ENCODE peak calls at places on chromosomes 3 and 15, in four cellular contexts. One of them, this sample, is unnamed.
A peak's percentile ranks its signal among the peaks of the same experiment; 100 is the strongest.

GRCh38 chr15:51874751-51875644 is 45.5 kb downstream of the TMOD3 start:
- DNase-seq in naive thymus-derived CD4-positive, alpha-beta T cell: no peak
- DNase-seq in effector memory CD4-positive, alpha-beta T cell: no peak
- DNase-seq in fibroblast of lung: peak; percentile 96
- DNase-seq in this sample: no peak

GRCh38 chr3:130849111-130849552 is 44.8 kb upstream of the ATP2C1 start:
- DNase-seq in fibroblast of lung: no peak
- DNase-seq in effector memory CD4-positive, alpha-beta T cell: no peak
- DNase-seq in naive thymus-derived CD4-positive, alpha-beta T cell: no peak
- DNase-seq in this sample: no peak

GRCh38 chr3:62833538-62833937 is 41.7 kb downstream of the CADPS start:
- DNase-seq in fibroblast of lung: no peak
- DNase-seq in naive thymus-derived CD4-positive, alpha-beta T cell: no peak
- DNase-seq in effector memory CD4-positive, alpha-beta T cell: no peak
- DNase-seq in this sample: no peak

GRCh38 chr3:122977645-122978466 is 49.7 kb downstream of the SEMA5B start:
- DNase-seq in effector memory CD4-positive, alpha-beta T cell: no peak
- DNase-seq in fibroblast of lung: peak; percentile 66
- DNase-seq in naive thymus-derived CD4-positive, alpha-beta T cell: no peak
- DNase-seq in this sample: no peak

GRCh38 chr3:18988619-18989229 is 159.6 kb upstream of the KCNH8 start:
- DNase-seq in fibroblast of lung: no peak
- DNase-seq in naive thymus-derived CD4-positive, alpha-beta T cell: peak; percentile 33
- DNase-seq in effector memory CD4-positive, alpha-beta T cell: no peak
- DNase-seq in this sample: no peak

GRCh38 chr3:65006300-65006739 is 318.5 kb upstream of the ADAMTS9 start:
- DNase-seq in naive thymus-derived CD4-positive, alpha-beta T cell: no peak
- DNase-seq in effector memory CD4-positive, alpha-beta T cell: no peak
- DNase-seq in fibroblast of lung: peak; percentile 75
- DNase-seq in this sample: no peak

GRCh38 chr3:188578579-188579363 is 424.8 kb downstream of the LPP start:
- DNase-seq in fibroblast of lung: peak; percentile 95
- DNase-seq in naive thymus-derived CD4-positive, alpha-beta T cell: no peak
- DNase-seq in effector memory CD4-positive, alpha-beta T cell: no peak
- DNase-seq in this sample: no peak

GRCh38 chr15:51097553-51098330 is 3.0 kb upstream of the TNFAIP8L3 start:
- DNase-seq in effector memory CD4-positive, alpha-beta T cell: no peak
- DNase-seq in fibroblast of lung: peak; percentile 49
- DNase-seq in naive thymus-derived CD4-positive, alpha-beta T cell: no peak
- DNase-seq in this sample: no peak

GRCh38 chr15:57217716-57218598 is 158.3 kb upstream of the CGNL1 start:
- DNase-seq in naive thymus-derived CD4-positive, alpha-beta T cell: no peak
- DNase-seq in effector memory CD4-positive, alpha-beta T cell: no peak
- DNase-seq in fibroblast of lung: peak; percentile 29
- DNase-seq in this sample: no peak
- H3K4me3 ChIP-seq in naive thymus-derived CD4-positive, alpha-beta T cell: no peak overlapping the region
- H3K4me3 ChIP-seq in effector memory CD4-positive, alpha-beta T cell: no peak overlapping the region
- H3K4me3 ChIP-seq in fibroblast of lung: peak overlapping the region; percentile 24
- H3K4me3 ChIP-seq in this sample: no peak overlapping the region

GRCh38 chr3:9347086-9347485 is 15.8 kb upstream of the THUMPD3 start:
- DNase-seq in naive thymus-derived CD4-positive, alpha-beta T cell: no peak
- DNase-seq in fibroblast of lung: peak; percentile 15
- DNase-seq in effector memory CD4-positive, alpha-beta T cell: no peak
- DNase-seq in this sample: no peak
- H3K4me3 ChIP-seq in naive thymus-derived CD4-positive, alpha-beta T cell: no peak overlapping the region
- H3K4me3 ChIP-seq in fibroblast of lung: no peak overlapping the region
- H3K4me3 ChIP-seq in effector memory CD4-positive, alpha-beta T cell: no peak overlapping the region
- H3K4me3 ChIP-seq in this sample: no peak overlapping the region

DNA sequence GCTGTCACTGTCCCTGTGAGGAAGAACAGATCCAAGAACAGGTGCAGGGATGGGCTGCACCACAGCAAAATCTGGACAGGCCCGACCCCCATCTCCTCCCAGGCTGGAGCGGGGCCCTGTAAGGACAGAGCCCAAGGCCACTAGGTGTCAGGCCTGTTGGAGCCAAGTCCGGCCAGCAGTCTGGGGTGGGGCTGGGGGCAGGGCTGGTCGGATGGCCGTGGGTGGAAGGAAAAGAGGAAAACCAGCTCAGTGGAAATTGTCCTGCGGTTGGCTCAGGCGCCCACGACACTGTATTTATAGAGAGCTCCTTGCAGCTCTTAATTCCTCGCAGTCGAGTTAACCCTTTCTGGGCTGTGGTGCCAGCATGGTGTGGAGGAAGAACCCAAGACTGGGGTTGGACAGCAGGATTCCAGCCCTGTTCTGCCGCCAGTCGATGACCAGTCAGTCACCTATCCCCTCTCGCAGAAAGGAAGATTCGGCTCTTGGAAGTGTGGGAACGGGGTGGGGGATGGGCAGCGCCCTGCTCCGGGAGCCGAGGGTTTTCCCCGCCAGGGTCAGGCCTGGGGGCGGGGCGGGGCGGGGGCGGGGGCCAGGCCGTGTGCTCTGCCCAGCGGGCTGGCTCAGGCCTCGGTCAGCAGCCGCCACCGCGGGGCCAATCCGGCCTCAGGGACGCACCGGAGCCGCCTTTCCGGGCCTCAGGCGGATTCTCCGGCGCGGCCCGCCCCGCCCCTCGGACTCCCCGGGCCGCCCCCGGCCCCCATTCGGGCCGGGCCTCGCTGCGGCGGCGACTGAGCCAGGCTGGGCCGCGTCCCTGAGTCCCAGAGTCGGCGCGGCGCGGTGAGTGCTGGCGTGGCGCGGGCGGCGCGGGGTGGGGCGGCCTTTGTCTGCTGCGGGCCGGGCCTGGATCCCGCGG is at the start of gene CD276:
- DNase-seq in effector memory CD4-positive, alpha-beta T cell: no peak
- DNase-seq in fibroblast of lung: peak; percentile 66
- DNase-seq in naive thymus-derived CD4-positive, alpha-beta T cell: no peak
- DNase-seq in this sample: no peak
- H3K4me3 ChIP-seq in effector memory CD4-positive, alpha-beta T cell: peak within 1 kb of the TSS; percentile 39
- H3K4me3 ChIP-seq in fibroblast of lung: peak within 1 kb of the TSS; percentile 79
- H3K4me3 ChIP-seq in naive thymus-derived CD4-positive, alpha-beta T cell: no peak within 1 kb of the TSS
- H3K4me3 ChIP-seq in this sample: no peak within 1 kb of the TSS

GRCh38 chr3:180870008-180870733 is 42.3 kb upstream of the FXR1 start:
- DNase-seq in effector memory CD4-positive, alpha-beta T cell: no peak
- DNase-seq in naive thymus-derived CD4-positive, alpha-beta T cell: no peak
- DNase-seq in fibroblast of lung: peak; percentile 70
- DNase-seq in this sample: no peak
- H3K4me3 ChIP-seq in effector memory CD4-positive, alpha-beta T cell: no peak overlapping the region
- H3K4me3 ChIP-seq in naive thymus-derived CD4-positive, alpha-beta T cell: no peak overlapping the region
- H3K4me3 ChIP-seq in fibroblast of lung: peak overlapping the region; percentile 43
- H3K4me3 ChIP-seq in this sample: no peak overlapping the region

DNA sequence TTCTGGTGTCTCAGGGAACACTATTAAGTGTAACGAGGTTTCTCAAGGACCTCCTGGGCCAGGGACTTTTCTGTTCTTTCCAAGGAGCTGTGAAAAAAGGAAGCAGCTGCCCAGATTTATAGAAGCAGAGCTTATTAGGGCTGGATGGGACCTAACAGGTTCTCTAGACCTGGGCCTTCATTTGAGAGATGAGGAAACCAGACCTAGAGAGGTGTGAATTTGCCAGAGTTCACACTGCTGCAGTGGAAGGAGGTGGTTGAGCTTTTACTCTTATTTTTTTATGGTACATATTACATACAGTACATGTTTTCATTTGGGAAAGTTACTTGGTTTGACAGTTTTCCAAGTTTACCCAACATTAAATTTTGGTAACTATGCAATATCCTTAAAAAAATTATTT is 16.2 kb downstream of the MAP2K1 start:
- DNase-seq in fibroblast of lung: no peak
- DNase-seq in effector memory CD4-positive, alpha-beta T cell: no peak
- DNase-seq in naive thymus-derived CD4-positive, alpha-beta T cell: no peak
- DNase-seq in this sample: no peak
- H3K4me3 ChIP-seq in fibroblast of lung: no peak overlapping the region
- H3K4me3 ChIP-seq in effector memory CD4-positive, alpha-beta T cell: no peak overlapping the region
- H3K4me3 ChIP-seq in naive thymus-derived CD4-positive, alpha-beta T cell: no peak overlapping the region
- H3K4me3 ChIP-seq in this sample: no peak overlapping the region

DNA sequence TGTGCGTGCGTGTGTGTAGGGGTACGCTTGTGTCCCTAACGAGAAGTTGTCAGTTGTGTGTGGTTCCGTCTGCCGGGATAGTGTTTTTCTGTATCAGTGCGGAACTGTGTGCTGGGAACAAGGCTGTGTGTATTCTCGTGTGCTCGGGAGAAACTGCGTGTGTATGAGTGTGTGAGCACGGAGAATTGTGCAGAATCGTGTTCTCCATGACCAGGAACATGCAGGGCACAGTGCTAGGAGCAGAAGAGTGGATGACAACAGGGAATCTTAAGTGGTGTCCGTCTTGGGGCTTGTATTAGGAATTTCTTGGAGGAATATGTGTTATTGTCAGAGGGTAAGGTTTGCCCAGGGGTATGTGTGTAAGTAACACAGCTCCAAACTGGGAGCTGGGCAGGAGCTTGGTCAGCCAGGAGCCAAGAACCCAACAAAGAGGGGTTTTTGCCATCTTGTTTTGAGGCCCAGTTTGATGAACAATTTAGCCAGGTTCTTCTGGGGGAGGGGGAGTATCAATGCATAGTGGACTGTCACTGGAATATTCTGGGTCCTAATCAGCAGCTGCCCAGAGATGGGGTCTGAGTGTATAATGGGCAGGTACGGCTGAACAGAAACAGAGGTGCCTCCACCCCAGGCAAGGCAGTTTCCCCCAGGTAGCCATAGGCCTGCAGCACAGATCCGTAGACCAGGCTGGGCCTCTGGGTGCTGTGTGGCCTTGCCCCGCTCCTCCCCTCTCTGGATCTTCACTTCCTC is 2.2 kb downstream of the ISL2 start:
- DNase-seq in naive thymus-derived CD4-positive, alpha-beta T cell: no peak
- DNase-seq in fibroblast of lung: no peak
- DNase-seq in effector memory CD4-positive, alpha-beta T cell: no peak
- DNase-seq in this sample: no peak
- H3K4me3 ChIP-seq in naive thymus-derived CD4-positive, alpha-beta T cell: no peak overlapping the region
- H3K4me3 ChIP-seq in fibroblast of lung: no peak overlapping the region
- H3K4me3 ChIP-seq in effector memory CD4-positive, alpha-beta T cell: no peak overlapping the region
- H3K4me3 ChIP-seq in this sample: peak overlapping the region; percentile 72

GRCh38 chr15:94667109-94667508 is 435.7 kb downstream of the MCTP2 start:
- DNase-seq in naive thymus-derived CD4-positive, alpha-beta T cell: no peak
- DNase-seq in effector memory CD4-positive, alpha-beta T cell: no peak
- DNase-seq in fibroblast of lung: no peak
- DNase-seq in this sample: no peak

GRCh38 chr15:94670436-94671034 is 439.2 kb downstream of the MCTP2 start:
- DNase-seq in effector memory CD4-positive, alpha-beta T cell: no peak
- DNase-seq in fibroblast of lung: peak; percentile 74
- DNase-seq in naive thymus-derived CD4-positive, alpha-beta T cell: no peak
- DNase-seq in this sample: no peak

GRCh38 chr15:94674251-94674650 is 442.9 kb downstream of the MCTP2 start:
- DNase-seq in effector memory CD4-positive, alpha-beta T cell: no peak
- DNase-seq in naive thymus-derived CD4-positive, alpha-beta T cell: no peak
- DNase-seq in fibroblast of lung: peak; percentile 37
- DNase-seq in this sample: no peak

GRCh38 chr15:94673801-94674200 is 442.4 kb downstream of the MCTP2 start:
- DNase-seq in effector memory CD4-positive, alpha-beta T cell: no peak
- DNase-seq in fibroblast of lung: no peak
- DNase-seq in naive thymus-derived CD4-positive, alpha-beta T cell: no peak
- DNase-seq in this sample: no peak

GRCh38 chr15:94671845-94672524 is 440.6 kb downstream of the MCTP2 start:
- DNase-seq in naive thymus-derived CD4-positive, alpha-beta T cell: no peak
- DNase-seq in fibroblast of lung: peak; percentile 83
- DNase-seq in effector memory CD4-positive, alpha-beta T cell: no peak
- DNase-seq in this sample: no peak
- H3K4me3 ChIP-seq in naive thymus-derived CD4-positive, alpha-beta T cell: no peak overlapping the region
- H3K4me3 ChIP-seq in fibroblast of lung: no peak overlapping the region
- H3K4me3 ChIP-seq in effector memory CD4-positive, alpha-beta T cell: no peak overlapping the region
- H3K4me3 ChIP-seq in this sample: no peak overlapping the region

DNA sequence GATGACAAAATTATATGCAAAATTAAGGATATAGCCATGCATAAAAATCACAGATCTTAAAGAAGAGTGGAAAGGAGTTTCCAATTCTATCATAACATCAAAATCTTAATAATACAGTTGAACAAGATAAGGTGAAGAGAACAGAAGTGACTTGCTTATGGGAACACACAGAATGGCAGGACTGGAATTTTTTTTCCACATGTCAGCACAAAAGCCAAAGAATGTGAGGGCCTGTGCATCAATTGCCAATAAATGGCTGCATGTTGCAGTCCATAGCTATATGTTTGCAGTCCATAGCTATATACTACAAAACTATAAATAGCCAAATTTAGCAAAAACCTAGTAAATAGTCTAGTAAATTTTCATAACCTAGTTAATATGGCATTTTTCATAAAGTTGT is 10.4 kb upstream of the MB21D2 start:
- DNase-seq in naive thymus-derived CD4-positive, alpha-beta T cell: no peak
- DNase-seq in effector memory CD4-positive, alpha-beta T cell: no peak
- DNase-seq in fibroblast of lung: no peak
- DNase-seq in this sample: no peak
- H3K4me3 ChIP-seq in naive thymus-derived CD4-positive, alpha-beta T cell: no peak overlapping the region
- H3K4me3 ChIP-seq in effector memory CD4-positive, alpha-beta T cell: no peak overlapping the region
- H3K4me3 ChIP-seq in fibroblast of lung: no peak overlapping the region
- H3K4me3 ChIP-seq in this sample: no peak overlapping the region

GRCh38 chr3:58335432-58335947 is 2.8 kb downstream of the PXK start:
- DNase-seq in effector memory CD4-positive, alpha-beta T cell: no peak
- DNase-seq in naive thymus-derived CD4-positive, alpha-beta T cell: no peak
- DNase-seq in fibroblast of lung: no peak
- DNase-seq in this sample: no peak
- H3K4me3 ChIP-seq in effector memory CD4-positive, alpha-beta T cell: no peak overlapping the region
- H3K4me3 ChIP-seq in naive thymus-derived CD4-positive, alpha-beta T cell: no peak overlapping the region
- H3K4me3 ChIP-seq in fibroblast of lung: peak overlapping the region; percentile 39
- H3K4me3 ChIP-seq in this sample: no peak overlapping the region

GRCh38 chr15:28094732-28095521 is 4.2 kb downstream of the OCA2 start:
- DNase-seq in fibroblast of lung: no peak
- DNase-seq in naive thymus-derived CD4-positive, alpha-beta T cell: no peak
- DNase-seq in effector memory CD4-positive, alpha-beta T cell: no peak
- DNase-seq in this sample: no peak
- H3K4me3 ChIP-seq in fibroblast of lung: no peak overlapping the region
- H3K4me3 ChIP-seq in naive thymus-derived CD4-positive, alpha-beta T cell: peak overlapping the region; percentile 71
- H3K4me3 ChIP-seq in effector memory CD4-positive, alpha-beta T cell: peak overlapping the region; percentile 66
- H3K4me3 ChIP-seq in this sample: peak overlapping the region; percentile 21